ENCODE peak calls at places on chromosomes 4 and X, in eight cellular contexts. U is stimulated activated CD8-positive, alpha-beta memory T cell treated with anti-CD3 and anti-CD28 coated beads, Interleukin-7, amount 100 ng/mL, for 48 hours; D is HTR-8/SVneo; R is LoVo; Q is hepatic stellate cell; O is activated CD4-positive, CD25-positive, alpha-beta regulatory T cell; K is mammary epithelial cell; N is LHCN-M2. F is an unnamed sample.

GRCh38 chr4:165464813-165465381 is 86.1 kb downstream of the CPE start:
- DNase-seq in U (no peak), D (peak), R (peak), Q (peak), O (no peak), K (no peak), N (peak), F (peak)

GRCh38 chr4:44629280-44629866 is 22.1 kb downstream of the YIPF7 start:
- DNase-seq in U (peak), D (peak), R (peak), Q (peak), O (no peak), K (peak), N (peak), F (peak)

GRCh38 chr4:71607780-71608673 is 175.9 kb downstream of the GC start:
- DNase-seq in U (no peak), D (peak), R (peak), Q (peak), O (no peak), K (peak), N (peak), F (no peak)

GRCh38 chrX:40207626-40208025 is 109.9 kb upstream of the BCOR start:
- DNase-seq in U (peak), D (peak), R (no peak), Q (peak), O (no peak), K (peak), N (peak), F (no peak)

GRCh38 chr4:17817027-17817426 is 6.2 kb downstream of the NCAPG start:
- DNase-seq in U (no peak), D (peak), R (peak), Q (peak), O (no peak), K (peak), N (peak), F (no peak)

GRCh38 chrX:154002215-154002719 is 17.4 kb downstream of the IRAK1 start:
- DNase-seq in U (no peak), D (no peak), R (no peak), Q (no peak), O (no peak), K (no peak), N (peak), F (no peak)

GRCh38 chr4:173590697-173591096 is 60.7 kb upstream of the HAND2 start:
- DNase-seq in U (no peak), D (no peak), R (no peak), Q (no peak), O (no peak), K (no peak), N (no peak), F (no peak)

GRCh38 chrX:85444613-85445012 is 65.1 kb upstream of the POF1B start:
- DNase-seq in U (no peak), D (no peak), R (no peak), Q (no peak), O (no peak), K (no peak), N (no peak), F (no peak)

GRCh38 chrX:13013353-13014110 is 30.9 kb downstream of the FAM9C start:
- DNase-seq in U (no peak), D (no peak), R (no peak), Q (no peak), O (no peak), K (peak), N (peak), F (no peak)

GRCh38 chr4:131609039-131609438 is 1540.1 kb upstream of the PCDH10 start:
- DNase-seq in U (no peak), D (no peak), R (no peak), Q (no peak), O (no peak), K (no peak), N (no peak), F (no peak)

F was measured in HEK293T.